ENCODE peak calls at places on chromosome 16, in eight cellular contexts. C is IMR-90; T is CD8-positive, alpha-beta memory T cell; N is aorta; X is CD4-positive, CD25-positive, alpha-beta regulatory T cell; P is heart right ventricle; Z is left ventricle myocardium inferior; M is PC-9. F is an unnamed sample.

GRCh38 chr16:49604602-49605001 is 231.0 kb downstream of the C16orf78 start:
- DNase-seq in N (no peak), C (no peak), P (no peak), X (no peak), M (no peak), T (no peak), Z (no peak), F (no peak)

GRCh38 chr16:51526622-51527021 is 375.6 kb upstream of the SALL1 start:
- DNase-seq in T (no peak), P (no peak), N (no peak), X (no peak), Z (no peak), C (no peak), M (no peak), F (no peak)

GRCh38 chr16:55499951-55500350 is 8.9 kb upstream of the LPCAT2 start:
- DNase-seq in Z (no peak), T (no peak), X (no peak), P (no peak), N (peak; percentile 86), C (peak; percentile 99), M (peak; percentile 94), F (no peak)

GRCh38 chr16:361872-362701 is 8.3 kb downstream of the MRPL28 start:
- DNase-seq in Z (peak; percentile 63), N (peak; percentile 78), X (peak; percentile 63), C (peak; percentile 61), T (peak; percentile 56), M (peak; percentile 74), P (peak; percentile 73), F (peak; percentile 86)

GRCh38 chr16:25713785-25714570 is 22.2 kb downstream of the HS3ST4 start:
- DNase-seq in C (no peak), P (no peak), T (no peak), N (no peak), X (no peak), M (no peak), Z (no peak), F (no peak)

GRCh38 chr16:70770968-70771552 is 29.9 kb downstream of the VAC14 start:
- DNase-seq in M (peak; percentile 67), N (no peak), X (peak; percentile 25), Z (peak; percentile 46), T (peak; percentile 24), P (peak; percentile 49), C (peak; percentile 54), F (no peak)

GRCh38 chr16:53509906-53510703 is 7.1 kb upstream of the AKTIP start:
- DNase-seq in C (peak; percentile 62), P (peak; percentile 54), Z (peak; percentile 68), N (peak; percentile 74), M (peak; percentile 49), X (peak; percentile 45), T (peak; percentile 34), F (peak; percentile 82)

GRCh38 chr16:78128920-78129319 is 29.5 kb downstream of the WWOX start:
- DNase-seq in P (no peak), C (no peak), T (no peak), M (no peak), Z (no peak), X (no peak), N (no peak), F (no peak)

GRCh38 chr16:6016530-6017184 is 919.1 kb upstream of the EEF2KMT start:
- DNase-seq in T (no peak), X (no peak), C (no peak), N (no peak), P (no peak), Z (no peak), M (no peak), F (no peak)

GRCh38 chr16:20903116-20903888 is 2.7 kb downstream of the LYRM1 start:
- DNase-seq in C (no peak), Z (no peak), M (no peak), T (no peak), P (no peak), X (no peak), N (no peak), F (no peak)

GRCh38 chr16:20901441-20902112 is 1.0 kb downstream of the LYRM1 start:
- DNase-seq in Z (peak; percentile 44), M (peak; percentile 97), X (no peak), T (no peak), N (peak; percentile 80), P (peak; percentile 29), C (peak; percentile 54), F (peak; percentile 80)

GRCh38 chr16:20903889-20904506 is 3.4 kb downstream of the LYRM1 start:
- DNase-seq in C (no peak), T (no peak), Z (no peak), N (no peak), P (no peak), X (no peak), M (no peak), F (no peak)

GRCh38 chr16:20901068-20901440 is 483 bp downstream of the LYRM1 start:
- DNase-seq in P (no peak), T (no peak), Z (no peak), C (no peak), N (no peak), M (no peak), X (no peak), F (no peak)

GRCh38 chr16:20902426-20902825 is 1.9 kb downstream of the LYRM1 start:
- DNase-seq in P (no peak), Z (no peak), N (no peak), C (no peak), X (no peak), T (no peak), M (no peak), F (no peak)
- H3K4me1 ChIP-seq in P (peaks cover 83% of the 10 kb centered on the region), Z (peaks cover 93% of the 10 kb centered on the region), N (peaks cover 4% of the 10 kb centered on the region), C (peaks cover 21% of the 10 kb centered on the region), X (peaks cover 40% of the 10 kb centered on the region), T (peaks cover 42% of the 10 kb centered on the region), M (peaks cover 77% of the 10 kb centered on the region), F (peaks cover 79% of the 10 kb centered on the region)

GRCh38 chr16:81778861-81779539 is at the start of gene PLCG2:
- DNase-seq in Z (peak; percentile 76), C (no peak), P (peak; percentile 77), N (peak; percentile 85), M (peak; percentile 59), X (peak; percentile 15), T (peak; percentile 64), F (peak; percentile 89)

GRCh38 chr16:81778231-81778630 is 860 bp upstream of the PLCG2 start:
- DNase-seq in P (no peak), M (no peak), N (no peak), T (no peak), Z (no peak), C (no peak), X (no peak), F (no peak)

GRCh38 chr16:81780350-81780749 is 1.3 kb downstream of the PLCG2 start:
- DNase-seq in C (no peak), P (no peak), X (no peak), N (no peak), M (no peak), T (no peak), Z (no peak), F (no peak)

GRCh38 chr16:81775570-81775969 is 3.5 kb upstream of the PLCG2 start:
- DNase-seq in M (no peak), T (no peak), C (no peak), N (no peak), P (no peak), X (no peak), Z (no peak), F (no peak)

DNA sequence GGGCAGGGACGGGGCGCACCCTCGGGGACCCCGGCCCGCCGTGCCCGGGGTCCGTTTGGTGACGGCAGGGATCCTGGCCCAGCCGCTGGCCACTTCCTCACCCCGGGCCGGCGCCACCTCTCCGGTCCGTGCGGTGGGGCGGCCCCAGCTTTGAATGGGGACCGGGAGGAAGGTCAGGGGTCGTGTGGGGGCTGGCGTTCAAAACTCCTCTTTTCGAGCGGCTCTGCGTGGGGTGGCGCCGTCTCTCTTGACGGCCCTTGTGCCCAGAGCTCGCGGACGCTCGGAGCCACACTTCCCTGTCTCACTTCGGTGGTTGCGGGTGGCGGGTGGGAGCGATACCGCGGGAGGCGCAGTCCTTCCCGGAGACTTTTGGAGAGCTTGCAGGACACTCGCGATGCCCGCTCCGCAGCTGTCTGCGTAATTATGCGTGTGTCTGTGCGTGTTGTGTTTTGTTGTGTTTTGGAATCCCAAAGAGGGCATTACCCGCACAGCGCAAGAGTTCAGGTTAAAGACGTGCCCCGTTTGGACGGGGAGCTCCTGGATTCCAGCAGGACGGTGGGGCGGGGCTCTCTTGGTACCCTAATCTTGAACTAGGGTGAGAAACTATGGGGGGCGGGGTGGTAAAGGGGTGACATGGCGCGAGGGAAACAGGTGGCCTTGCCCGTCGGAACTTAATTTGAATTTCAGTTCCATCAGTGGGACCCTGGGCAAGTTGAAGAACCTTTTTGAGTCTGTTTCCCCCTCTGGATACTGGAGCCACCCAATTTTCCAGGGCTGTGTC is 639 bp downstream of the PLCG2 start:
- DNase-seq in M (no peak), Z (peak; percentile 39), N (peak; percentile 67), C (no peak), P (peak; percentile 23), X (no peak), T (no peak), F (peak; percentile 76)
- H3K27ac ChIP-seq in M (no peak overlapping the region), Z (peak overlapping the region; percentile 70), N (no peak overlapping the region), C (no peak overlapping the region), P (no peak overlapping the region), X (no peak overlapping the region), T (no peak overlapping the region), F (peak overlapping the region; percentile 87)

DNA sequence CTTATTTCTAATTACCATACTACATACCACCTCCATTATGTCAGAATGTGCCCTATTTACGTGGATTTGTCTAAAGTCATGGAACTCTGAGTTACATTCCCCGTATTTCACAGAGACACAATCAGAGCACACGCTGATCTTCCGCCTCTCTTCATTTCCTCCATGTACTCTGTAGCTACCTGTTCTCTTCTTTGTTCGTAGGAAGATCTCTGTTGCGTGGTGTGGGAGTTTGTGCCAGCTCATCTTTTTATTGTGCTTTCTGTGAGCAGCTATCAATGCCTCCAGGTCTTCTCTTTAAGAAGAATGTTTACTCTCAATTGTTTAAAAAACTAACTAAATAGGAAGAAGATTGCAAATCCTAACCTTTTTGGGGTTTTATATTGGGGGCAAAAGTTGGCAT is 26.9 kb downstream of the NLRC5 start:
- DNase-seq in M (no peak), X (no peak), C (no peak), P (no peak), N (no peak), T (no peak), Z (no peak), F (no peak)
- H3K4me1 ChIP-seq in M (peaks cover 22% of the 10 kb centered on the region), X (peaks cover 64% of the 10 kb centered on the region), C (peaks cover 7% of the 10 kb centered on the region), P (peaks cover 17% of the 10 kb centered on the region), N (no peaks in the 10 kb centered on the region), T (peaks cover 83% of the 10 kb centered on the region), Z (peaks cover 17% of the 10 kb centered on the region), F (peaks cover 13% of the 10 kb centered on the region)

DNA sequence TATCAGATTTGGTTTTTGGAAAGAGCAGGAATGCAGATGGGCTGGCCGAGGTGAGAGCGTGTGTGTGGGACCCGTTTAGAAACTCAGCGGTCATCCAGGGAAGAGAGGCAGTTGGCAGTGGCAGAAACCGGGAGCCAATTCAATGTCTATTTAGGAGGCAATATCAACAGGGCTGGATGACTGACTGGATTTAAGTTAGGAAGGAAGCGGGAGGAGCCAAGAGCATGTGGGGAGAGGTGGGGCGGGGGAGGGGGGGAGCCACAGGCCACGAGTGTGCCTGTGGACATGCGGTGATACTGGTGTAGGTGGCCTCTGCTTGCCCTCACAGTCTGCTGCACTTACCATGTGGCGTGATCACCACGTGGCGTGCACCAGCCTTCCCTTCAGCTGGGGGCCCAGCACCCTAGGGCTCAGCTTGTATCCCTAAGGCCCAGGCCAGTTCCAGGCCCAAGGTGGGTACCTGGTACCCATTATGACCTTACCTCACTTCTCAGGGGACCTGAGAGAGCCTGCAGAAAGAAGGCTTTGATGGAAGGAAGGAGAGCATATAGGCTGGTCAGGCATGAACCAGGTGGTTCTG is 10.8 kb upstream of the TPPP3 start:
- DNase-seq in X (no peak), N (no peak), M (no peak), T (no peak), C (no peak), Z (no peak), P (no peak), F (no peak)
- H3K27ac ChIP-seq in X (no peak overlapping the region), N (no peak overlapping the region), M (peak overlapping the region; percentile 86), T (no peak overlapping the region), C (no peak overlapping the region), Z (no peak overlapping the region), P (no peak overlapping the region), F (peak overlapping the region; percentile 74)

F was measured in lower lobe of right lung.